ENCODE peak calls at places on chromosomes 5 and 9, in six cellular contexts. N is A549, I is upper lobe of left lung, O is HepG2, Y is GM12878, F is K562. J is an unnamed sample.

GRCh38 chr9:114804504-114804903 is 1.3 kb downstream of the TNFSF15 start:
- ATAC-seq in O (peak; percentile 30), Y (no peak), I (no peak), N (peak; percentile 38), F (no peak), J (no peak)

GRCh38 chr5:152568101-152568500 is 163.0 kb upstream of the NMUR2 start:
- ATAC-seq in F (no peak), N (no peak), Y (no peak), I (no peak), O (no peak), J (no peak)

GRCh38 chr9:93955356-93956182 is 414 bp upstream of the BARX1 start:
- ATAC-seq in I (no peak), Y (no peak), N (peak; percentile 70), O (no peak), F (no peak), J (peak; percentile 67)

GRCh38 chr5:58315794-58316193 is 144.1 kb downstream of the PLK2 start:
- ATAC-seq in I (no peak), F (no peak), O (no peak), Y (no peak), N (no peak), J (no peak)

GRCh38 chr9:137789295-137789895 is 88.2 kb upstream of the CACNA1B start:
- ATAC-seq in N (no peak), O (peak; percentile 69), F (no peak), Y (no peak), I (no peak), J (no peak)

GRCh38 chr5:96720408-96720807 is 58.2 kb downstream of the CAST start:
- ATAC-seq in O (peak; percentile 69), I (no peak), Y (peak; percentile 63), N (peak; percentile 65), F (peak; percentile 79), J (no peak)

GRCh38 chr9:107954303-107954702 is 464.7 kb upstream of the KLF4 start:
- ATAC-seq in O (no peak), N (no peak), Y (no peak), I (peak; percentile 87), F (no peak), J (peak; percentile 76)

GRCh38 chr5:14179446-14179845 is 36.3 kb downstream of the TRIO start:
- ATAC-seq in Y (no peak), O (no peak), I (no peak), F (no peak), N (no peak), J (no peak)

GRCh38 chr9:112076814-112077213 is 98.3 kb downstream of the SUSD1 start:
- ATAC-seq in O (no peak), N (no peak), I (no peak), Y (peak; percentile 67), F (no peak), J (no peak)

GRCh38 chr9:95143591-95144561 is 173.6 kb downstream of the FANCC start:
- ATAC-seq in I (peak; percentile 93), Y (no peak), N (no peak), F (no peak), O (peak; percentile 92), J (peak; percentile 95)

GRCh38 chr5:53256746-53257145 is 147.2 kb upstream of the MOCS2 start:
- ATAC-seq in N (no peak), O (no peak), F (no peak), I (no peak), Y (no peak), J (no peak)

GRCh38 chr9:112380102-112380581 is at the start of gene HSDL2:
- ATAC-seq in I (peak; percentile 67), F (peak; percentile 57), N (peak; percentile 75), Y (peak; percentile 57), O (peak; percentile 76), J (peak; percentile 61)

GRCh38 chr5:127934791-127935256 is 148.7 kb upstream of the SLC12A2 start:
- ATAC-seq in F (no peak), Y (no peak), N (peak; percentile 96), I (peak; percentile 63), O (peak; percentile 97), J (no peak)

GRCh38 chr9:86586144-86586494 is 231.9 kb upstream of the TUT7 start:
- ATAC-seq in O (no peak), F (no peak), I (no peak), Y (no peak), N (no peak), J (no peak)

GRCh38 chr5:127793052-127793451 is 89.9 kb downstream of the CCDC192 start:
- ATAC-seq in O (no peak), F (no peak), N (no peak), I (no peak), Y (no peak), J (no peak)

GRCh38 chr5:166722939-166723338 is 1568.5 kb upstream of the WWC1 start:
- ATAC-seq in I (no peak), F (no peak), O (no peak), N (peak; percentile 77), Y (no peak), J (no peak)

GRCh38 chr9:34392511-34392910 is 15.8 kb upstream of the MYORG start:
- ATAC-seq in F (no peak), N (no peak), Y (no peak), I (no peak), O (no peak), J (no peak)

GRCh38 chr5:58502032-58502431 is 10.8 kb downstream of the GAPT start:
- ATAC-seq in O (peak; percentile 35), I (no peak), Y (no peak), F (no peak), N (no peak), J (no peak)

GRCh38 chr9:129220771-129221170 is 42.7 kb upstream of the IER5L start:
- ATAC-seq in F (no peak), I (no peak), N (no peak), O (no peak), Y (peak; percentile 73), J (no peak)

GRCh38 chr9:81656004-81656403 is 33.3 kb downstream of the TLE1 start:
- ATAC-seq in F (no peak), O (peak; percentile 72), N (peak; percentile 63), I (peak; percentile 52), Y (no peak), J (peak; percentile 51)
- TF ChIP-seq EP300 in F (no peak), O (no peak), N (no peak), I (no peak), Y (no peak), J (no peak)

DNA sequence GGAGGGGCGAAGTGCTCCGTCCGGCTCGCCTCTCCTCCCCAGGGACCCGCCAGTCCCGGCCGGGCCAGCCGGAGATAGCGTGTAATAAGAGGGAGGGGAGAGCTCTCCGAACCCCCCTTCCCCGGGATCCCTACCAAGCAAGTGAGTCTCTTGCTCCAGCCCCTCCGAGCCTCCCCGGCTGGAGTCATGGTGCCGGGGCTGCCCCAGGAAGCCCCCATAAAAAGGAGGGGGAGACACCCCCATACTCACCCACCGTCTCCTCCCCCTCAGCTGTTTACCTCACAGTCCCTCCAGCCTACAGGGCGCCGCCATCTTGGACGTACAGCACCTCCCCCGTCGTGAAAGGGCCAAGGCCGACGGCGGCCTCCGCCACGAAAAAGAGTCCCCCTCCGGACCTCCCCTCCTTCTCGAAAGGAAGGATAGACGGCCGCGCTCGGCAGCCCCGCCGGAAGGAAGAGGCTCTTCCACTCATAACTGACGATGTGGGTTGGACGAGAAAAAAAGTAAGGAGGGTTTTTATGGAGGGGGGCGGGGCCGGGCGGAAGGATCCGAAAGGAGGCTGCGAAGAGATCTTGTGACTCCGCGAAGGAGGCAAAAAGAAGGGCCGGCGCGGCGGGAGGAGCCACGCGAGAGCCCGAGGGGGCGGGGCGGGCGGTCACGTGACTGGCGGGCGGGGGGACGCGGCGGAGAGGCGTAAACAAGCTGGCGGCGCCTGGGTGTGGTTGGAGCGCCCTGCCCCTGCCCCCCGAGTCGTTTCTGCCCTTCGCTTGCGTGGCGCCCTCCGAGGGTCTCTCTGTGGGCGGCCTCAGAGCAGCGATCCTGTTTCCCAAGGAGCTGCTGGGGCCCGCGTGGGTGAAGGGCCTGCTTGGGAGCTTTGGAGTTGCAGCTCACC is at the start of gene TSC1:
- ATAC-seq in O (peak; percentile 86), N (peak; percentile 87), I (peak; percentile 97), F (peak; percentile 93), Y (peak; percentile 95), J (peak; percentile 94)
- TF ChIP-seq POLR2A in O (peak; percentile 75), N (peak; percentile 83), I (no peak), F (peak; percentile 86), Y (peak; percentile 89), J (peak; percentile 24)

GRCh38 chr9:121684381-121685145 is 33.1 kb downstream of the DAB2IP start:
- ATAC-seq in I (peak; percentile 52), Y (peak; percentile 58), O (peak; percentile 71), F (peak; percentile 83), N (no peak), J (no peak)
- TF ChIP-seq CTCF in I (peak; percentile 49), Y (peak; percentile 28), O (peak; percentile 85), F (peak; percentile 68), N (peak; percentile 52), J (peak; percentile 62)

GRCh38 chr9:72309366-72310133 is 55.5 kb downstream of the ZFAND5 start:
- ATAC-seq in I (no peak), N (no peak), Y (no peak), O (no peak), F (no peak), J (no peak)

GRCh38 chr9:72313507-72313906 is 51.5 kb downstream of the ZFAND5 start:
- ATAC-seq in N (no peak), Y (no peak), F (no peak), O (no peak), I (no peak), J (no peak)

GRCh38 chr9:72315510-72316287 is 49.3 kb downstream of the ZFAND5 start:
- ATAC-seq in O (peak; percentile 23), F (no peak), N (peak; percentile 91), Y (no peak), I (peak; percentile 73), J (peak; percentile 82)

GRCh38 chr9:72315089-72315509 is 49.9 kb downstream of the ZFAND5 start:
- ATAC-seq in F (no peak), I (peak; percentile 56), O (no peak), Y (no peak), N (peak; percentile 75), J (peak; percentile 74)

DNA sequence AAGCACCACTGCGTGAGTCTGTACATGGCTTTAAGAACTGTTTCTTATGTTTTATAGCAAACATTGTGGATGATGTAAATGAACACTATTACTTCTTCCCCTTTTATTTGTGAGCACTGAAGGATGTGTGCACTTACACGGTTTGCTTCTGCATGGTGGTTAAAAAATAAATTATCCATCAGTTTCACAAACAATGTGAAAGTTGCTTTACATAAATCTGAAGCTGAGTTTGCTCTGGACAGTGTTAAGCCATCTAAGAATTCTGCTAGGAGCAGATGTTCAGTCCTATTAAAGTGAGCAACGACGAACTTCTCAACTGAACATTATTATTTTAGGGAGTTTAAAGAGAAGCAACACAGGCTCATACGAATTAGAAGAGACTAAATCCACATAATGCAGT is 52.4 kb downstream of the ZFAND5 start:
- ATAC-seq in I (no peak), F (no peak), Y (no peak), O (no peak), N (no peak), J (no peak)
- TF ChIP-seq EP300 in I (no peak), F (no peak), Y (no peak), O (no peak), N (no peak), J (no peak)

GRCh38 chr5:143400541-143401252 is 2.8 kb downstream of the NR3C1 start:
- ATAC-seq in I (no peak), F (no peak), N (no peak), O (no peak), Y (peak; percentile 17), J (no peak)
- TF ChIP-seq POLR2A in I (no peak), F (no peak), N (no peak), O (no peak), Y (peak; percentile 31), J (no peak)